ENCODE peak calls at places on chromosomes 16 and 17, in four cellular contexts. E is ascending aorta, V is H1, T is heart right ventricle. F is an unnamed sample. For H3K4me1, the result is how much of the 10 kb centered on the place peaks cover.

GRCh38 chr17:1896243-1897163 is 66.7 kb downstream of the RPA1 start:
- DNase-seq in V (no peak), T (no peak), E (no peak), F (no peak)

GRCh38 chr17:59963738-59964454 is 644 bp downstream of the RNFT1 start:
- DNase-seq in E (peak), T (peak), V (no peak), F (no peak)

GRCh38 chr17:41812176-41813038 is at the start of gene FKBP10:
- DNase-seq in E (peak), V (peak), T (peak), F (peak)

GRCh38 chr17:53336281-53336680 is 486.4 kb upstream of the KIF2B start:
- DNase-seq in E (no peak), V (no peak), T (no peak), F (no peak)

GRCh38 chr16:9159839-9160550 is 68.6 kb downstream of the HAPSTR1 start:
- DNase-seq in E (no peak), T (peak), V (peak), F (peak)

GRCh38 chr17:59337741-59338299 is 6.4 kb downstream of the YPEL2 start:
- DNase-seq in V (no peak), T (no peak), E (no peak), F (no peak)

GRCh38 chr16:7566360-7566759 is 233.7 kb downstream of the RBFOX1 start:
- DNase-seq in E (no peak), T (no peak), V (no peak), F (no peak)

GRCh38 chr16:30786936-30787612 is at the start of gene ZNF629:
- DNase-seq in T (peak), V (no peak), E (peak), F (no peak)

GRCh38 chr16:13186813-13187212 is 285.4 kb downstream of the SHISA9 start:
- DNase-seq in T (no peak), V (no peak), E (no peak), F (no peak)

GRCh38 chr16:57316390-57317017 is 32.0 kb upstream of the PLLP start:
- DNase-seq in T (peak), V (no peak), E (peak), F (no peak)

GRCh38 chr16:31348578-31348977 is 6.4 kb upstream of the ITGAX start:
- DNase-seq in E (no peak), V (no peak), T (no peak), F (no peak)

GRCh38 chr16:1812732-1813163 is 13.9 kb downstream of the HAGH start:
- DNase-seq in V (no peak), T (peak), E (no peak), F (no peak)

GRCh38 chr17:10114931-10115535 is 83.4 kb downstream of the GAS7 start:
- DNase-seq in V (no peak), E (peak), T (peak), F (no peak)

GRCh38 chr17:81400939-81401726 is 5.9 kb downstream of the BAHCC1 start:
- DNase-seq in E (no peak), V (no peak), T (no peak), F (no peak)

GRCh38 chr16:50692999-50693781 is at the start of gene NOD2:
- DNase-seq in V (no peak), T (no peak), E (no peak), F (no peak)

GRCh38 chr17:69141802-69142472 is at the start of gene ABCA6:
- DNase-seq in E (no peak), V (no peak), T (no peak), F (no peak)

GRCh38 chr17:1830288-1830687 is 483 bp downstream of the RPA1 start:
- DNase-seq in T (no peak), V (no peak), E (no peak), F (no peak)

GRCh38 chr17:3004150-3004801 is 59.1 kb downstream of the OR1D5 start:
- DNase-seq in V (no peak), T (peak), E (peak), F (peak)

GRCh38 chr17:14833201-14833773 is 431.8 kb downstream of the PMP22 start:
- DNase-seq in E (no peak), V (no peak), T (no peak), F (no peak)

GRCh38 chr16:49284962-49285361 is 3.3 kb upstream of the CBLN1 start:
- DNase-seq in T (no peak), E (no peak), V (no peak), F (no peak)

GRCh38 chr17:68511254-68511670 is 968 bp upstream of the PRKAR1A start:
- DNase-seq in T (no peak), E (peak), V (no peak), F (no peak)

GRCh38 chr17:82920715-82921114 is 80.9 kb upstream of the ZNF750 start:
- DNase-seq in E (no peak), V (no peak), T (no peak), F (no peak)

GRCh38 chr17:82921426-82921825 is 81.6 kb upstream of the ZNF750 start:
- DNase-seq in T (no peak), V (no peak), E (no peak), F (no peak)

GRCh38 chr17:82924214-82924613 is 84.4 kb upstream of the ZNF750 start:
- DNase-seq in V (no peak), T (no peak), E (no peak), F (no peak)

GRCh38 chr17:82923366-82924113 is 83.7 kb upstream of the ZNF750 start:
- DNase-seq in T (no peak), V (no peak), E (no peak), F (no peak)

GRCh38 chr17:82922646-82923045 is 82.8 kb upstream of the ZNF750 start:
- DNase-seq in V (no peak), T (no peak), E (no peak), F (no peak)
- H3K4me1 ChIP-seq in V (under half), T (under half), E (under half), F (under half)

GRCh38 chr16:64313726-64314125 is 808.1 kb downstream of the CDH11 start:
- DNase-seq in E (no peak), T (no peak), V (no peak), F (no peak)
- H3K4me1 ChIP-seq in E (under half), T (under half), V (under half), F (under half)

GRCh38 chr17:49633250-49633649 is 44.6 kb downstream of the SPOP start:
- DNase-seq in T (no peak), V (no peak), E (no peak), F (no peak)

GRCh38 chr17:49629447-49629846 is 48.5 kb downstream of the SPOP start:
- DNase-seq in V (no peak), T (no peak), E (no peak), F (no peak)

GRCh38 chr17:49632201-49632600 is 45.7 kb downstream of the SPOP start:
- DNase-seq in E (no peak), T (no peak), V (no peak), F (no peak)

GRCh38 chr17:49631496-49631895 is 46.4 kb downstream of the SPOP start:
- DNase-seq in V (no peak), E (no peak), T (no peak), F (no peak)

DNA sequence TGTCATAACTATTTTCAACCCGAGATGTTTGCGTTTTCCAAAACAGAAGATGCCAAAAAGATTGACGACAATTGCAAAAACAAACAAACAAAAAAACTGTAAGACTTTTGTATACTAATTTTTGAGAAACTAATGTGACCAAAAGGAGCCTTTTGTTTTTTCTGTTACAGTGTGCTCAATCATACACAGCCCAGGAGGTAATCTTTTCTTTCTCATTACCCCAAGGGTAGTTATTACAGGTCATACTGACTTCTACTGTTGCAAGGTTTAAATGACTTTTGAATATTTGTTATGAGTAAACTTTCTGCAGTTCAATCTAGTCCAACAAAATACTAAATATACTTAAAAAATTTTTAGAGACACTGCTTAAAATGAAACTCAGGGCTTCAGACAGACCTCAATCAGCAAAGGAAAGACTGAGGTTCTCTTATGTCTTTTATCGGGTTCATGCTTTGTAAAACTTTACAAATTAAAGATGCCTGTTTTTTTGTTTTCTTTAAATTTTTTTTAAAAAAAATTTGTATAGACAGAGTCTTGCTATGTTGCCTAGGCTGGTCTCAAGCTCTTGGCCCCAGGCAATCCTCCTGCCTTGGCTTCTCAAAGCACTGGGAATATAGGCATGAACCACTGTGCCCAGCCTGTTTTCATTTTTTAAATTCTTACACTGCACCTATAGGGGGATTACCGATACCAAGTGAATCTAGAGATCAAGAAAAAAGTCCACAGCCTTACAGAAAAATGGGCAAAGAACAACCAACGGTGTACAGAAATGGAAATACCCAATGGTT is 47.6 kb downstream of the SPOP start:
- DNase-seq in E (no peak), V (no peak), T (no peak), F (no peak)
- H3K4me1 ChIP-seq in E (half or more), V (under half), T (half or more), F (under half)

DNA sequence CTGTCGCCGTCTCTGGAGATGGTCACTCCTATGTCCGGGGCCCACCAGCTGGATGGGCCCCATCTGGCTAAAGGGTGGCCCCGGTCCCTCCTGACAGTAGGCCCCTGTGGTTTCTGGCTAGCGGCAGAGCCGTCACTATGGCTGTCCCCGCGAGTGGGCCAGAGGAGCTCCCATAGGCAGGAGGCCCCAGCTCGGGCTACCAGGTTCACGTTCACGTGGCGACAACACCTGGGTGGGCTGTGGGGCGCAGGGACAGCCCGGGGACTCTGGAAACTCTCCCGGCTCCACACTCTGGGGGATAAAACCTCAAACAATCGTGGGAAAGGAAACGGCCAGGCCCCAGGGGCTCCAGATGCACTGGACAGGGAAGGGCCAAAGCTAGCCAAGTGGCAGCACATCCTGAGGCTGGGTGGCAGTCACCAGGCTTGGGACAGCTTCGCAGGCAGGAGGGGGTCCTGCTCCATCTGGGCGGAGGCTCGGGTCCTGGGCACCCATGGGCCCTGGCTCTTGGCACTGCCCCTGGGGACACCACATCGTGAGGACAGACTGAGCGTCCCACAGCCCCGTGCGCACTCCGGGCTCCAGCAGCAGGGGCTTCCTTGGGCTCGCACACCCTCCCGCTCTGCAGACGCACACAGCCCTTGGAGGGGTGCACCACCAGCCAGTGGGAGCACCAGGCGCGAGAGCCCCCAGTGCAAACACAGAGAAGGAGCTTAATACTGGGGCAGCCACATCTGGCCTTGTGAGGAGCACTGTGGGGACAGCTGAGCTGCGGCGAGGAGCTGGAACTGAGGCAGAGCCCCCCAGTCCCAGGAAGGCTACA is 4.5 kb downstream of the RNF166 start:
- DNase-seq in V (no peak), T (peak), E (no peak), F (no peak)
- H3K4me1 ChIP-seq in V (under half), T (under half), E (under half), F (under half)

GRCh38 chr17:43125133-43125966 is at the start of gene BRCA1:
- DNase-seq in E (peak), T (peak), V (peak), F (peak)
- H3K4me1 ChIP-seq in E (under half), T (under half), V (under half), F (under half)

GRCh38 chr17:48504953-48505352 is 25.9 kb downstream of the HOXB1 start:
- DNase-seq in E (no peak), V (no peak), T (no peak), F (no peak)

GRCh38 chr17:48506246-48506645 is 24.6 kb downstream of the HOXB1 start:
- DNase-seq in V (no peak), E (no peak), T (no peak), F (no peak)

GRCh38 chr17:48502901-48503300 is 27.9 kb downstream of the HOXB1 start:
- DNase-seq in V (no peak), T (no peak), E (no peak), F (no peak)

GRCh38 chr17:48503747-48504146 is 27.1 kb downstream of the HOXB1 start:
- DNase-seq in T (no peak), E (no peak), V (no peak), F (no peak)

DNA sequence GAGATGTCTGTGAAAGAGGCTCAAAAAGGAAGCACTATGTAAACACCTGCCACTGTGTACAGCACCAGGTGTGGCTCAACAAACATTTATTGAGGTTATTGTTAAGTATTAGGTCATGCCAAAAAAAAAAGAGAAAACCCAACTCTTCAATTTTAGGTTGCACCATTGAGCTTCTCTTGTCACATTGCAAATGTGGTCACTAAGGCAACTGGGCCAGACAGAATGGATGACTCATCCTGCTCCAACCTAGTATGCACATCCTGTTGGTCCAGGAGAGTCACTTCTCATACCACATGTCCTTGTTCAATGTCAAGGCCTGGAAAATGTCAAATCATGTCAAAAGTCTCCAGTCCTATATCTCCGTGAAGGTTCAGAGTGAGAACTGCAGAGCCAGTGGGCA is 25.0 kb downstream of the HOXB1 start:
- DNase-seq in V (no peak), T (no peak), E (no peak), F (no peak)
- H3K4me1 ChIP-seq in V (under half), T (under half), E (under half), F (under half)

GRCh38 chr17:39922006-39922405 is 3.6 kb upstream of the GSDMB start:
- DNase-seq in V (no peak), T (no peak), E (no peak), F (no peak)
- H3K4me1 ChIP-seq in V (under half), T (under half), E (under half), F (under half)

GRCh38 chr17:32827227-32827626 is 49.7 kb downstream of the MYO1D start:
- DNase-seq in T (no peak), V (no peak), E (no peak), F (no peak)

GRCh38 chr17:32824334-32824733 is 52.6 kb downstream of the MYO1D start:
- DNase-seq in T (no peak), E (no peak), V (no peak), F (no peak)

GRCh38 chr17:32828822-32829221 is 48.1 kb downstream of the MYO1D start:
- DNase-seq in T (no peak), E (no peak), V (no peak), F (no peak)

GRCh38 chr17:32822996-32823395 is 53.9 kb downstream of the MYO1D start:
- DNase-seq in T (no peak), V (no peak), E (no peak), F (no peak)

DNA sequence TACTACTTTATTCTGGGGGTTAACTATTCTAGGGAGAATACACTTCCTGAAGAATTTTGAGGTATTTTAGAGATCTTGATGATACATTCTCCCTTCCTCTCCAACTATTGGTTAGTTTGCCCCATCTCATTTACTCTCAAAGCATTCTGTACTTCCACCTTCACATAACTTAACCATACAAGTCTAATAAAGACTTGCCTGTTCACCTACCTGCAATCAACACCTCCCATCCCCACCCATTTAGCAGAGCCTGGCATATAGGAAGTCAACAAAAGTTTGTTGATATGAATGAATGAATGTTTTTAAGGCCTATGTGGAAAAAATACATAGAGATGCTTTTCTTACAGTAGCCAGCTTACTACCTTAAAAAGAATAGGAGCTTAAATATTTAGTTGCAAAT is 50.8 kb downstream of the MYO1D start:
- DNase-seq in E (no peak), T (no peak), V (no peak), F (no peak)
- H3K4me1 ChIP-seq in E (half or more), T (under half), V (under half), F (under half)

DNA sequence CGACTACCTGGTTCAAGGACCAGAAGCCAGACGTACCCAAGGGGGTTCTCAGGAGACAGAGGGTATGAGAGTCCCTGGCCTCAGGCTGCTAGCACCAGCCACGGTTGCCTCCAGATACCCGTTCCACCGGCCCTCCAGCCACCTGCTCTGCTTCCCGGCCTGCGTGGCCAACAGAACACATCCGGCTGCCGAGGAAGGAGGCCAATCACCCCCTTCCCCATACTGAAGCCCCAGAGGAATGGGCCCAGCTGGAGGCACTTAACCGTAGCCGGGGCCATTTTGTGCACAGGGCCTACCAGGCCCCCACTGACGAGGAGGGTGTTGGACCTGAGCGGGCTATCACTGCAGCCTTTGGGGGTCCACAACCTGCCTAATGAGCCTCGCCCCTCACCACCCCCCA is 10.4 kb upstream of the KREMEN2 start:
- DNase-seq in T (no peak), E (no peak), V (no peak), F (no peak)
- H3K4me1 ChIP-seq in T (under half), E (under half), V (under half), F (under half)